ENCODE peak calls at places on chromosomes 7 and 10, in nine cellular contexts. Y is psoas muscle; P is EH; D is activated CD8-positive, alpha-beta memory T cell treated with anti-CD3 and anti-CD28 coated beads for 48 hours; F is activated effector memory CD4-positive, alpha-beta T cell treated with anti-CD3 and anti-CD28 coated beads, Interleukin-2, amount 50 U/mL, for 16 hours; U is retinal pigment epithelial cell; G is putamen; X is AG08396; C is IMR-90. K is an unnamed sample.

GRCh38 chr10:44300666-44301649 is 83.9 kb downstream of the CXCL12 start:
- DNase-seq in Y (no peak), P (peak; percentile 100), D (no peak), F (no peak), U (peak; percentile 99), G (no peak), X (peak; percentile 89), C (peak; percentile 100), K (peak; percentile 41)

GRCh38 chr7:29763266-29763665 is 43.0 kb upstream of the WIPF3 start:
- DNase-seq in Y (no peak), P (no peak), D (no peak), F (no peak), U (no peak), G (no peak), X (no peak), C (no peak), K (no peak)

GRCh38 chr7:13980474-13980873 is 9.0 kb downstream of the ETV1 start:
- DNase-seq in Y (no peak), P (no peak), D (no peak), F (no peak), U (no peak), G (no peak), X (no peak), C (no peak), K (no peak)

GRCh38 chr7:64875258-64875657 is 27.8 kb upstream of the ZNF273 start:
- DNase-seq in Y (no peak), P (no peak), D (no peak), F (peak; percentile 42), U (no peak), G (no peak), X (no peak), C (no peak), K (no peak)

GRCh38 chr7:69256634-69257081 is 341.6 kb upstream of the AUTS2 start:
- DNase-seq in Y (peak; percentile 78), P (no peak), D (no peak), F (no peak), U (no peak), G (no peak), X (no peak), C (no peak), K (no peak)

GRCh38 chr7:34044734-34045353 is 139.5 kb downstream of the BMPER start:
- DNase-seq in Y (no peak), P (no peak), D (no peak), F (no peak), U (no peak), G (no peak), X (no peak), C (no peak), K (no peak)

GRCh38 chr10:95246582-95247051 is 44.2 kb downstream of the PDLIM1 start:
- DNase-seq in Y (peak; percentile 78), P (peak; percentile 83), D (no peak), F (peak; percentile 77), U (no peak), G (peak; percentile 35), X (peak; percentile 57), C (peak; percentile 81), K (peak; percentile 69)

GRCh38 chr10:119595715-119596515 is 849 bp downstream of the TIAL1 start:
- DNase-seq in Y (peak; percentile 69), P (peak; percentile 58), D (peak; percentile 49), F (peak; percentile 88), U (no peak), G (peak; percentile 40), X (peak; percentile 71), C (peak; percentile 44), K (peak; percentile 19)

GRCh38 chr7:52498319-52498718 is 537.1 kb upstream of the POM121L12 start:
- DNase-seq in Y (no peak), P (no peak), D (no peak), F (no peak), U (no peak), G (no peak), X (no peak), C (no peak), K (no peak)

GRCh38 chr7:6271091-6271658 is 1.2 kb downstream of the CYTH3 start:
- DNase-seq in Y (peak; percentile 78), P (peak; percentile 78), D (no peak), F (peak; percentile 75), U (no peak), G (peak; percentile 64), X (peak; percentile 73), C (peak; percentile 39), K (peak; percentile 64)

GRCh38 chr7:121832347-121832746 is 40.6 kb upstream of the PTPRZ1 start:
- DNase-seq in Y (no peak), P (no peak), D (no peak), F (no peak), U (no peak), G (peak; percentile 3), X (no peak), C (no peak), K (no peak)

GRCh38 chr10:17005621-17006566 is 123.7 kb downstream of the CUBN start:
- DNase-seq in Y (no peak), P (peak; percentile 50), D (no peak), F (no peak), U (no peak), G (no peak), X (no peak), C (no peak), K (no peak)

GRCh38 chr10:43622022-43622421 is 15.8 kb downstream of the ZNF485 start:
- DNase-seq in Y (no peak), P (no peak), D (no peak), F (no peak), U (no peak), G (no peak), X (no peak), C (no peak), K (no peak)

GRCh38 chr7:97818066-97818663 is 54.0 kb downstream of the ASNS start:
- DNase-seq in Y (no peak), P (no peak), D (no peak), F (no peak), U (no peak), G (no peak), X (no peak), C (no peak), K (no peak)

GRCh38 chr7:5773661-5774086 is 7.8 kb downstream of the RNF216 start:
- DNase-seq in Y (no peak), P (peak; percentile 96), D (no peak), F (peak; percentile 66), U (peak; percentile 95), G (no peak), X (peak; percentile 52), C (peak; percentile 89), K (peak; percentile 92)

GRCh38 chr10:30591249-30591670 is 38.3 kb downstream of the LYZL2 start:
- DNase-seq in Y (no peak), P (peak; percentile 60), D (no peak), F (no peak), U (no peak), G (peak; percentile 41), X (peak; percentile 38), C (peak; percentile 53), K (peak; percentile 18)

GRCh38 chr10:52043811-52044210 is 270.3 kb upstream of the DKK1 start:
- DNase-seq in Y (no peak), P (no peak), D (no peak), F (no peak), U (no peak), G (no peak), X (no peak), C (no peak), K (no peak)

GRCh38 chr7:39621784-39622411 is 1.5 kb upstream of the RALA start:
- DNase-seq in Y (no peak), P (no peak), D (no peak), F (no peak), U (no peak), G (no peak), X (no peak), C (peak; percentile 35), K (peak; percentile 67)

GRCh38 chr10:118850418-118851061 is 95.8 kb upstream of the CACUL1 start:
- DNase-seq in Y (peak; percentile 80), P (peak; percentile 50), D (peak; percentile 49), F (peak; percentile 86), U (no peak), G (peak; percentile 5), X (peak; percentile 42), C (peak; percentile 36), K (peak; percentile 49)

GRCh38 chr7:46569117-46569433 is 648.0 kb upstream of the IGFBP3 start:
- DNase-seq in Y (no peak), P (peak; percentile 69), D (no peak), F (no peak), U (no peak), G (no peak), X (no peak), C (no peak), K (no peak)

GRCh38 chr7:25388681-25389080 is 160.4 kb upstream of the NPVF start:
- DNase-seq in Y (no peak), P (no peak), D (no peak), F (no peak), U (no peak), G (no peak), X (no peak), C (no peak), K (no peak)

GRCh38 chr7:43637114-43637806 is 54.4 kb downstream of the STK17A start:
- DNase-seq in Y (no peak), P (peak; percentile 59), D (no peak), F (no peak), U (no peak), G (no peak), X (no peak), C (peak; percentile 73), K (peak; percentile 45)

GRCh38 chr10:90148121-90148855 is 446.9 kb downstream of the KIF20B start:
- DNase-seq in Y (no peak), P (peak; percentile 39), D (no peak), F (no peak), U (no peak), G (no peak), X (peak; percentile 5), C (peak; percentile 22), K (peak; percentile 64)

GRCh38 chr7:129739427-129739826 is 127.9 kb downstream of the NRF1 start:
- DNase-seq in Y (peak; percentile 69), P (peak; percentile 75), D (no peak), F (no peak), U (peak; percentile 82), G (no peak), X (peak; percentile 53), C (peak; percentile 76), K (peak; percentile 5)

GRCh38 chr7:152543801-152544200 is 108.0 kb upstream of the KMT2C start:
- DNase-seq in Y (no peak), P (no peak), D (no peak), F (no peak), U (no peak), G (no peak), X (no peak), C (no peak), K (no peak)

GRCh38 chr10:99993994-99994689 is 15.6 kb downstream of the DNMBP start:
- DNase-seq in Y (peak; percentile 65), P (peak; percentile 92), D (peak; percentile 18), F (peak; percentile 69), U (no peak), G (no peak), X (peak; percentile 77), C (peak; percentile 95), K (peak; percentile 92)

GRCh38 chr10:72692897-72693598 is 1.1 kb downstream of the MCU start:
- DNase-seq in Y (no peak), P (peak; percentile 53), D (no peak), F (no peak), U (no peak), G (no peak), X (no peak), C (peak; percentile 18), K (no peak)

GRCh38 chr10:29694121-29694520 is 59.4 kb upstream of the SVIL start:
- DNase-seq in Y (no peak), P (no peak), D (no peak), F (no peak), U (no peak), G (no peak), X (no peak), C (no peak), K (no peak)

GRCh38 chr7:28126047-28127041 is 54.3 kb downstream of the JAZF1 start:
- DNase-seq in Y (no peak), P (peak; percentile 41), D (no peak), F (no peak), U (no peak), G (no peak), X (no peak), C (no peak), K (peak; percentile 22)

GRCh38 chr10:46028584-46029570 is 1.5 kb downstream of the NCOA4 start:
- DNase-seq in Y (no peak), P (peak; percentile 74), D (no peak), F (no peak), U (peak; percentile 48), G (no peak), X (peak; percentile 63), C (peak; percentile 81), K (peak; percentile 77)